ENCODE peak calls at places on chromosomes 6 and 20, in seven cellular contexts. One of them, this sample, is unnamed.
A peak's percentile ranks its signal among the peaks of the same experiment; 100 is the strongest.

GRCh38 chr6:33672808-33673207 is 38.7 kb downstream of the UQCC2 start:
- DNase-seq in IMR-90: peak; percentile 95
- DNase-seq in mesenchymal stem cell: peak; percentile 92
- DNase-seq in H1: no peak
- DNase-seq in H9: peak; percentile 69
- DNase-seq in mesendoderm: peak; percentile 83
- DNase-seq in trophoblast cell: peak; percentile 85
- DNase-seq in this sample: no peak

GRCh38 chr6:169950558-169950957 is 199.1 kb downstream of the ERMARD start:
- DNase-seq in IMR-90: no peak
- DNase-seq in mesenchymal stem cell: no peak
- DNase-seq in H1: no peak
- DNase-seq in H9: no peak
- DNase-seq in mesendoderm: no peak
- DNase-seq in trophoblast cell: no peak
- DNase-seq in this sample: no peak

GRCh38 chr6:22412994-22413393 is 116.2 kb upstream of the PRL start:
- DNase-seq in IMR-90: no peak
- DNase-seq in mesenchymal stem cell: no peak
- DNase-seq in H1: no peak
- DNase-seq in H9: no peak
- DNase-seq in mesendoderm: no peak
- DNase-seq in trophoblast cell: no peak
- DNase-seq in this sample: no peak

GRCh38 chr6:9456241-9456658 is 958.6 kb downstream of the TFAP2A start:
- DNase-seq in IMR-90: no peak
- DNase-seq in mesenchymal stem cell: no peak
- DNase-seq in H1: peak; percentile 47
- DNase-seq in H9: peak; percentile 27
- DNase-seq in mesendoderm: peak; percentile 44
- DNase-seq in trophoblast cell: no peak
- DNase-seq in this sample: peak; percentile 90

GRCh38 chr6:5205035-5205469 is 55.7 kb downstream of the LYRM4 start:
- DNase-seq in IMR-90: no peak
- DNase-seq in mesenchymal stem cell: no peak
- DNase-seq in H1: no peak
- DNase-seq in H9: no peak
- DNase-seq in mesendoderm: no peak
- DNase-seq in trophoblast cell: no peak
- DNase-seq in this sample: no peak

GRCh38 chr6:139112146-139112545 is 22.7 kb upstream of the HECA start:
- DNase-seq in IMR-90: peak; percentile 22
- DNase-seq in mesenchymal stem cell: no peak
- DNase-seq in H1: no peak
- DNase-seq in H9: no peak
- DNase-seq in mesendoderm: peak; percentile 32
- DNase-seq in trophoblast cell: peak; percentile 79
- DNase-seq in this sample: no peak

GRCh38 chr6:4668271-4669179 is 107.7 kb upstream of the CDYL start:
- DNase-seq in IMR-90: peak; percentile 51
- DNase-seq in mesenchymal stem cell: peak; percentile 44
- DNase-seq in H1: peak; percentile 31
- DNase-seq in H9: no peak
- DNase-seq in mesendoderm: no peak
- DNase-seq in trophoblast cell: no peak
- DNase-seq in this sample: no peak

GRCh38 chr6:42598300-42598699 is 34.5 kb downstream of the UBR2 start:
- DNase-seq in IMR-90: no peak
- DNase-seq in mesenchymal stem cell: no peak
- DNase-seq in H1: no peak
- DNase-seq in H9: no peak
- DNase-seq in mesendoderm: no peak
- DNase-seq in trophoblast cell: no peak
- DNase-seq in this sample: no peak

GRCh38 chr20:17202668-17203067 is 24.2 kb upstream of the PCSK2 start:
- DNase-seq in IMR-90: no peak
- DNase-seq in mesenchymal stem cell: no peak
- DNase-seq in H1: peak; percentile 53
- DNase-seq in H9: peak; percentile 64
- DNase-seq in mesendoderm: peak; percentile 82
- DNase-seq in trophoblast cell: no peak
- DNase-seq in this sample: peak; percentile 39

GRCh38 chr6:159540152-159540551 is 152.9 kb downstream of the SOD2 start:
- DNase-seq in IMR-90: no peak
- DNase-seq in mesenchymal stem cell: no peak
- DNase-seq in H1: peak; percentile 88
- DNase-seq in H9: peak; percentile 84
- DNase-seq in mesendoderm: peak; percentile 80
- DNase-seq in trophoblast cell: peak; percentile 25
- DNase-seq in this sample: peak; percentile 12

GRCh38 chr6:60952500-60952899 is 1333.5 kb downstream of the KHDRBS2 start:
- DNase-seq in IMR-90: no peak
- DNase-seq in mesenchymal stem cell: no peak
- DNase-seq in H1: no peak
- DNase-seq in H9: no peak
- DNase-seq in mesendoderm: no peak
- DNase-seq in trophoblast cell: no peak
- DNase-seq in this sample: no peak

GRCh38 chr20:35020108-35021031 is 64.7 kb downstream of the MYH7B start:
- DNase-seq in IMR-90: no peak
- DNase-seq in mesenchymal stem cell: no peak
- DNase-seq in H1: no peak
- DNase-seq in H9: no peak
- DNase-seq in mesendoderm: no peak
- DNase-seq in trophoblast cell: no peak
- DNase-seq in this sample: no peak

GRCh38 chr6:127951172-127951995 is 50.5 kb upstream of the THEMIS start:
- DNase-seq in IMR-90: no peak
- DNase-seq in mesenchymal stem cell: no peak
- DNase-seq in H1: no peak
- DNase-seq in H9: no peak
- DNase-seq in mesendoderm: no peak
- DNase-seq in trophoblast cell: peak; percentile 50
- DNase-seq in this sample: no peak

GRCh38 chr6:134031696-134032255 is 20.6 kb downstream of the SLC2A12 start:
- DNase-seq in IMR-90: peak; percentile 68
- DNase-seq in mesenchymal stem cell: no peak
- DNase-seq in H1: no peak
- DNase-seq in H9: no peak
- DNase-seq in mesendoderm: no peak
- DNase-seq in trophoblast cell: peak; percentile 37
- DNase-seq in this sample: no peak

GRCh38 chr6:134034478-134034877 is 17.9 kb downstream of the SLC2A12 start:
- DNase-seq in IMR-90: no peak
- DNase-seq in mesenchymal stem cell: no peak
- DNase-seq in H1: no peak
- DNase-seq in H9: no peak
- DNase-seq in mesendoderm: no peak
- DNase-seq in trophoblast cell: no peak
- DNase-seq in this sample: no peak

GRCh38 chr6:134034951-134035822 is 17.2 kb downstream of the SLC2A12 start:
- DNase-seq in IMR-90: no peak
- DNase-seq in mesenchymal stem cell: no peak
- DNase-seq in H1: no peak
- DNase-seq in H9: no peak
- DNase-seq in mesendoderm: no peak
- DNase-seq in trophoblast cell: no peak
- DNase-seq in this sample: no peak

GRCh38 chr6:134039116-134039515 is 13.3 kb downstream of the SLC2A12 start:
- DNase-seq in IMR-90: no peak
- DNase-seq in mesenchymal stem cell: no peak
- DNase-seq in H1: no peak
- DNase-seq in H9: no peak
- DNase-seq in mesendoderm: no peak
- DNase-seq in trophoblast cell: no peak
- DNase-seq in this sample: no peak

GRCh38 chr6:134035823-134036296 is 16.6 kb downstream of the SLC2A12 start:
- DNase-seq in IMR-90: peak; percentile 64
- DNase-seq in mesenchymal stem cell: no peak
- DNase-seq in H1: no peak
- DNase-seq in H9: no peak
- DNase-seq in mesendoderm: no peak
- DNase-seq in trophoblast cell: no peak
- DNase-seq in this sample: no peak
- H3K4ac ChIP-seq in IMR-90: no peak overlapping the region
- H3K4ac ChIP-seq in mesenchymal stem cell: no peak overlapping the region
- H3K4ac ChIP-seq in H1: no peak overlapping the region
- H3K4ac ChIP-seq in H9: no peak overlapping the region
- H3K4ac ChIP-seq in mesendoderm: no peak overlapping the region
- H3K4ac ChIP-seq in trophoblast cell: no peak overlapping the region
- H3K4ac ChIP-seq in this sample: no peak overlapping the region

DNA sequence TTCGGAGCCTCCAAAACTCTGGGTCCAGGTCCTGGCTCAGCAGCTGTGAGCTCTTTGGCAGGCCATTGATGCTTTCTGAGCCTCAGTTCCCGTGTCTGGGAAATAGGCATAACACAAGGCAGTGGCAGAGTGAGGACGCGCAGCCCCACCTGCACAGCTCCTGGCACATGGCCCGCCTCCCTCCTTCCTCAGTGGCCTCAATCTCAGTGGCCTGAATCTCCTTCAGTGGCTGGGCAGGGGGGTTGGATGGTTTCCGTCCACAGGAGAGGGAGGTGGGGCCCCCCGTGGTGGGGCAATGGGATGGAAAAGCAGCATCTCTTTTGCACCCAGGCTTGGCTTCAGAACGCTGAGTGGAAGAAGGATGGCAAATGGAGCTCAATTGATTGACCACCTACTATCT is 5.1 kb downstream of the RSPO4 start:
- DNase-seq in IMR-90: no peak
- DNase-seq in mesenchymal stem cell: no peak
- DNase-seq in H1: no peak
- DNase-seq in H9: no peak
- DNase-seq in mesendoderm: no peak
- DNase-seq in trophoblast cell: no peak
- DNase-seq in this sample: no peak
- H3K4ac ChIP-seq in IMR-90: no peak overlapping the region
- H3K4ac ChIP-seq in mesenchymal stem cell: no peak overlapping the region
- H3K4ac ChIP-seq in H1: no peak overlapping the region
- H3K4ac ChIP-seq in H9: no peak overlapping the region
- H3K4ac ChIP-seq in mesendoderm: no peak overlapping the region
- H3K4ac ChIP-seq in trophoblast cell: no peak overlapping the region
- H3K4ac ChIP-seq in this sample: no peak overlapping the region

GRCh38 chr6:140245641-140246040 is 871.2 kb upstream of the CITED2 start:
- DNase-seq in IMR-90: no peak
- DNase-seq in mesenchymal stem cell: no peak
- DNase-seq in H1: no peak
- DNase-seq in H9: no peak
- DNase-seq in mesendoderm: no peak
- DNase-seq in trophoblast cell: no peak
- DNase-seq in this sample: no peak
- H3K4ac ChIP-seq in IMR-90: no peak overlapping the region
- H3K4ac ChIP-seq in mesenchymal stem cell: no peak overlapping the region
- H3K4ac ChIP-seq in H1: no peak overlapping the region
- H3K4ac ChIP-seq in H9: no peak overlapping the region
- H3K4ac ChIP-seq in mesendoderm: no peak overlapping the region
- H3K4ac ChIP-seq in trophoblast cell: no peak overlapping the region
- H3K4ac ChIP-seq in this sample: no peak overlapping the region

DNA sequence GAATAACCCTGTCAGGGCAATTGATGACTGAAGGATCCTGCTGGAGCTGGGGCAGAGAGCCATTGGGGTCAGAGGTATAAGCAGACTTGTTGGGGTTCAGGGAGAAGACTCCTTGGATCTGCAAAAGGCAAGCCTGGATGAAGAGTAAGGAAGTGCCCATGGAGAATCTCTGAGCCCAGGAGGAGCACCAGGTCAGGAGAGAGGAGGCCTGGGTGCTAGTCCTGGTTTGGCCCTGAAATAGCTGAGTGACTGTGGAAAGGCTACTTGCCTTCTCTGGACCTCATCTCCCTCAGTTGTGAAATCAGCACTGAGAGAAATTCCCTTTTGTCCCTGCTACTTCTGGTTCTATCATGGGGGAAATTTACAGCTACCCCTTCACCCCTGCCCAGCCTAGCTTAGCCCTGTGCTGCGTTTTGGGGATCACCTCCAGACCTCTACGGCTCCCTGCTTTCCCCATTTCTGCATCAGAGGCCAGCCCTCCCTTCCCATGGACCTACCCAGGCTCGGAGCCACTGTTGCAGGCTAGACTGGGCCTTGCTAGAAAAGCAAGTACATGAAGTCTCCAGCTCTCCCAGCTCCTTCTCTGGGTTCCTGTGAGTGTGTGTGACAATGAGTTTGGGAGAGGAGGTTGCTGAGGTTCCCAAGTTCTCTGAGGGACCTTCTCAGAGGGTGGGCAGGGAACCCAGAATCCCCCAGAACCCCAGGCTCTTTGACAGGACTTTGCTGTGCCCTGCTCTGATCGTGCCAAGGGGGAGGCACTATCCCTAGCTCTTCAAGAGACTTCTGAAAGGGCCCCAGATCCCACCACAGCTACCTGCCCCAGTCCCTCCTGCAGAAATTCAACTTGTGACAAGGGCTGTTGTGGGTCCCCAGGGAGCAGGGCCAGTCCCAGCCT is 2.3 kb upstream of the NCR2 start:
- DNase-seq in IMR-90: no peak
- DNase-seq in mesenchymal stem cell: no peak
- DNase-seq in H1: no peak
- DNase-seq in H9: no peak
- DNase-seq in mesendoderm: no peak
- DNase-seq in trophoblast cell: no peak
- DNase-seq in this sample: no peak
- H3K4ac ChIP-seq in IMR-90: no peak overlapping the region
- H3K4ac ChIP-seq in mesenchymal stem cell: no peak overlapping the region
- H3K4ac ChIP-seq in H1: no peak overlapping the region
- H3K4ac ChIP-seq in H9: no peak overlapping the region
- H3K4ac ChIP-seq in mesendoderm: no peak overlapping the region
- H3K4ac ChIP-seq in trophoblast cell: no peak overlapping the region
- H3K4ac ChIP-seq in this sample: no peak overlapping the region

GRCh38 chr6:36289281-36290018 is 19.6 kb downstream of the PNPLA1 start:
- DNase-seq in IMR-90: no peak
- DNase-seq in mesenchymal stem cell: no peak
- DNase-seq in H1: peak; percentile 51
- DNase-seq in H9: peak; percentile 45
- DNase-seq in mesendoderm: peak; percentile 93
- DNase-seq in trophoblast cell: peak; percentile 96
- DNase-seq in this sample: no peak
- H3K4ac ChIP-seq in IMR-90: no peak overlapping the region
- H3K4ac ChIP-seq in mesenchymal stem cell: no peak overlapping the region
- H3K4ac ChIP-seq in H1: no peak overlapping the region
- H3K4ac ChIP-seq in H9: no peak overlapping the region
- H3K4ac ChIP-seq in mesendoderm: no peak overlapping the region
- H3K4ac ChIP-seq in trophoblast cell: no peak overlapping the region
- H3K4ac ChIP-seq in this sample: no peak overlapping the region

GRCh38 chr6:16545382-16545781 is 215.9 kb downstream of the ATXN1 start:
- DNase-seq in IMR-90: no peak
- DNase-seq in mesenchymal stem cell: no peak
- DNase-seq in H1: no peak
- DNase-seq in H9: no peak
- DNase-seq in mesendoderm: no peak
- DNase-seq in trophoblast cell: no peak
- DNase-seq in this sample: no peak
- H3K4ac ChIP-seq in IMR-90: no peak overlapping the region
- H3K4ac ChIP-seq in mesenchymal stem cell: no peak overlapping the region
- H3K4ac ChIP-seq in H1: no peak overlapping the region
- H3K4ac ChIP-seq in H9: no peak overlapping the region
- H3K4ac ChIP-seq in mesendoderm: no peak overlapping the region
- H3K4ac ChIP-seq in trophoblast cell: no peak overlapping the region
- H3K4ac ChIP-seq in this sample: no peak overlapping the region

DNA sequence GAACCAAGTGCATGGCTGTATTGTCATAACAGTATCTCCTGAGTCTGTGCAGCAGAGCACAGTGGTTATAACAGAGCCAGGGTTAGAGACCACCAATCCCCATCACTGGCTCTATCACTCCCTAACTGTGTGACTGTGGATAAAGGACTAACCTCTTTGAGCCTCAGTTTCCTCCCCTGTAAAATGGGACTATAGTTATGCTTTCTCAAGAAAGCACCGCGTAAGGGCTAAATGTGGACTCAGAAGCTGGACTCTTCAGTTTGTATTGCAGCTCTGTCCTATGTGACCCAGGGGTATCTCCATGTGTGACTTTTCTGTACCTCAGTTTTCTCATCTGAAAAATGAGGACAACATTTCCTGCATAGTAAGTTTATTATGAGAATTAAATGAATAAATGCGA is 59.9 kb downstream of the TRAM2 start:
- DNase-seq in IMR-90: no peak
- DNase-seq in mesenchymal stem cell: no peak
- DNase-seq in H1: no peak
- DNase-seq in H9: no peak
- DNase-seq in mesendoderm: no peak
- DNase-seq in trophoblast cell: no peak
- DNase-seq in this sample: no peak
- H3K4ac ChIP-seq in IMR-90: peak overlapping the region; percentile 82
- H3K4ac ChIP-seq in mesenchymal stem cell: peak overlapping the region; percentile 51
- H3K4ac ChIP-seq in H1: no peak overlapping the region
- H3K4ac ChIP-seq in H9: no peak overlapping the region
- H3K4ac ChIP-seq in mesendoderm: no peak overlapping the region
- H3K4ac ChIP-seq in trophoblast cell: no peak overlapping the region
- H3K4ac ChIP-seq in this sample: no peak overlapping the region

This sample was measured in neuronal stem cell.